ENCODE peak calls at places on chromosomes 4 and X, in five cellular contexts. B, Z, L, M and R are unnamed samples.
A peak's percentile ranks its signal among the peaks of the same experiment; 100 is the strongest.

GRCh38 chr4:87270144-87270543 is 49.7 kb upstream of the KLHL8 start:
- DNase-seq in B (peak; percentile 13), Z (no peak), L (peak; percentile 9), M (peak; percentile 8), R (peak; percentile 57)

GRCh38 chr4:78014889-78015886 is 41.9 kb upstream of the FRAS1 start:
- DNase-seq in B (no peak), Z (no peak), L (no peak), M (no peak), R (no peak)

GRCh38 chr4:85475631-85476233 is 782 bp downstream of the ARHGAP24 start:
- DNase-seq in B (no peak), Z (no peak), L (no peak), M (peak; percentile 37), R (peak; percentile 22)

GRCh38 chr4:121773873-121774272 is 8.9 kb upstream of the SMIM43 start:
- DNase-seq in B (no peak), Z (no peak), L (no peak), M (no peak), R (no peak)

GRCh38 chrX:67893931-67894330 is 350.1 kb downstream of the AR start:
- DNase-seq in B (no peak), Z (no peak), L (no peak), M (no peak), R (no peak)

GRCh38 chr4:86130160-86130933 is 229.5 kb downstream of the MAPK10 start:
- DNase-seq in B (no peak), Z (no peak), L (no peak), M (no peak), R (no peak)

GRCh38 chr4:168787801-168788200 is 222.3 kb downstream of the CBR4 start:
- DNase-seq in B (no peak), Z (no peak), L (no peak), M (no peak), R (no peak)

GRCh38 chrX:78652971-78653822 is 5.9 kb downstream of the RTL3 start:
- DNase-seq in B (no peak), Z (no peak), L (no peak), M (no peak), R (peak; percentile 4)

GRCh38 chr4:185966997-185967775 is 101.8 kb upstream of the TLR3 start:
- DNase-seq in B (no peak), Z (no peak), L (no peak), M (no peak), R (no peak)

GRCh38 chrX:23373129-23373804 is 38.6 kb downstream of the PTCHD1 start:
- DNase-seq in B (no peak), Z (no peak), L (no peak), M (no peak), R (no peak)

GRCh38 chr4:124044867-124045266 is 648.3 kb downstream of the SPRY1 start:
- DNase-seq in B (peak; percentile 11), Z (no peak), L (no peak), M (no peak), R (peak; percentile 20)

GRCh38 chr4:147576084-147576483 is 41.1 kb upstream of the TMEM184C start:
- DNase-seq in B (no peak), Z (no peak), L (no peak), M (no peak), R (no peak)

GRCh38 chrX:40012800-40013682 is 84.7 kb downstream of the BCOR start:
- DNase-seq in B (peak; percentile 35), Z (no peak), L (peak; percentile 61), M (no peak), R (peak; percentile 7)

GRCh38 chrX:79366888-79367749 is at the start of gene ITM2A:
- DNase-seq in B (peak; percentile 55), Z (peak; percentile 52), L (peak; percentile 23), M (peak; percentile 2), R (peak; percentile 15)

GRCh38 chr4:7206856-7207567 is 14.7 kb downstream of the SORCS2 start:
- DNase-seq in B (peak; percentile 49), Z (no peak), L (no peak), M (no peak), R (peak; percentile 84)

GRCh38 chrX:101357166-101357795 is 8.7 kb upstream of the TIMM8A start:
- DNase-seq in B (no peak), Z (no peak), L (no peak), M (no peak), R (peak; percentile 5)

GRCh38 chrX:56800801-56801200 is 71.8 kb downstream of the NBDY start:
- DNase-seq in B (no peak), Z (peak; percentile 22), L (peak; percentile 34), M (no peak), R (no peak)

GRCh38 chrX:1185556-1185955 is 26.9 kb downstream of the CRLF2 start:
- DNase-seq in B (no peak), Z (no peak), L (no peak), M (no peak), R (no peak)

GRCh38 chrX:781216-782211 is 150.9 kb downstream of the SHOX start:
- DNase-seq in B (no peak), Z (no peak), L (no peak), M (no peak), R (peak; percentile 29)

GRCh38 chr4:152678841-152679240 is 956 bp downstream of the TMEM154 start:
- DNase-seq in B (no peak), Z (no peak), L (no peak), M (no peak), R (peak; percentile 29)

GRCh38 chr4:114217150-114217817 is 237.8 kb upstream of the ARSJ start:
- DNase-seq in B (no peak), Z (no peak), L (no peak), M (no peak), R (peak; percentile 14)

GRCh38 chr4:101230806-101231426 is 116.4 kb downstream of the PPP3CA start:
- DNase-seq in B (no peak), Z (no peak), L (no peak), M (no peak), R (no peak)

GRCh38 chr4:129966175-129966574 is 870.2 kb downstream of the C4orf33 start:
- DNase-seq in B (no peak), Z (no peak), L (no peak), M (no peak), R (no peak)

GRCh38 chrX:23387826-23388225 is 53.2 kb downstream of the PTCHD1 start:
- DNase-seq in B (no peak), Z (no peak), L (no peak), M (no peak), R (no peak)

GRCh38 chrX:151680805-151681204 is 14.5 kb upstream of the PRRG3 start:
- DNase-seq in B (peak; percentile 81), Z (peak; percentile 12), L (peak; percentile 60), M (peak; percentile 59), R (peak; percentile 55)

GRCh38 chrX:23505531-23506303 is 161.6 kb upstream of the PRDX4 start:
- DNase-seq in B (no peak), Z (no peak), L (no peak), M (no peak), R (peak; percentile 18)

GRCh38 chrX:141669689-141670088 is 28.9 kb downstream of the SPANXD start:
- DNase-seq in B (no peak), Z (no peak), L (no peak), M (no peak), R (no peak)

GRCh38 chr4:124055896-124056295 is 656.6 kb downstream of the ANKRD50 start:
- DNase-seq in B (no peak), Z (no peak), L (no peak), M (no peak), R (no peak)

GRCh38 chr4:133102612-133103409 is 46.3 kb upstream of the PCDH10 start:
- DNase-seq in B (no peak), Z (no peak), L (no peak), M (no peak), R (no peak)

GRCh38 chr4:24770111-24770584 is 25.2 kb upstream of the SOD3 start:
- DNase-seq in B (no peak), Z (no peak), L (peak; percentile 40), M (no peak), R (no peak)